ENCODE peak calls at places on chromosomes 6 and 20, in eight cellular contexts. R is HCT116, N is K562, A is endothelial cell of umbilical vein, L is A549, D is GM12878, Y is H1, E is HepG2. M is an unnamed sample.

GRCh38 chr20:56697476-56697875 is 68.4 kb downstream of the TFAP2C start:
- DNase-seq in R (no peak), N (no peak), A (no peak), L (no peak), D (no peak), Y (no peak), E (no peak), M (no peak)

GRCh38 chr6:10395171-10395945 is 19.5 kb downstream of the TFAP2A start:
- DNase-seq in R (no peak), N (no peak), A (no peak), L (no peak), D (no peak), Y (no peak), E (no peak), M (no peak)

GRCh38 chr6:87826376-87826775 is 124.3 kb upstream of the AKIRIN2 start:
- DNase-seq in R (no peak), N (no peak), A (no peak), L (no peak), D (no peak), Y (no peak), E (peak; percentile 75), M (no peak)

GRCh38 chr20:38190936-38191371 is 25.9 kb upstream of the TGM2 start:
- DNase-seq in R (no peak), N (no peak), A (no peak), L (no peak), D (no peak), Y (no peak), E (no peak), M (no peak)

GRCh38 chr6:31202259-31203166 is 32.0 kb upstream of the POU5F1 start:
- DNase-seq in R (no peak), N (no peak), A (peak; percentile 40), L (no peak), D (no peak), Y (no peak), E (no peak), M (no peak)

GRCh38 chr6:53361549-53362031 is 12.8 kb upstream of the ELOVL5 start:
- DNase-seq in R (no peak), N (no peak), A (peak; percentile 35), L (peak; percentile 27), D (peak; percentile 63), Y (no peak), E (no peak), M (no peak)

GRCh38 chr6:143141442-143141841 is 80.8 kb downstream of the AIG1 start:
- DNase-seq in R (no peak), N (no peak), A (no peak), L (no peak), D (no peak), Y (no peak), E (no peak), M (no peak)

GRCh38 chr6:1858191-1858590 is 248.5 kb downstream of the FOXC1 start:
- DNase-seq in R (no peak), N (no peak), A (no peak), L (no peak), D (no peak), Y (no peak), E (no peak), M (no peak)

GRCh38 chr6:160790028-160790792 is 88.2 kb downstream of the PLG start:
- DNase-seq in R (peak; percentile 19), N (peak; percentile 23), A (no peak), L (no peak), D (no peak), Y (peak; percentile 7), E (no peak), M (no peak)

GRCh38 chr6:53513056-53513455 is 31.8 kb downstream of the GCLC start:
- DNase-seq in R (no peak), N (no peak), A (no peak), L (no peak), D (no peak), Y (no peak), E (no peak), M (no peak)

GRCh38 chr6:106104941-106105340 is 18.8 kb downstream of the PRDM1 start:
- DNase-seq in R (no peak), N (no peak), A (no peak), L (no peak), D (no peak), Y (no peak), E (no peak), M (no peak)
- H3K4me3 ChIP-seq in R (no peak overlapping the region), N (no peak overlapping the region), A (no peak overlapping the region), L (no peak overlapping the region), D (no peak overlapping the region), Y (no peak overlapping the region), E (no peak overlapping the region), M (no peak overlapping the region)

GRCh38 chr20:44039147-44039546 is 124.5 kb downstream of the TOX2 start:
- DNase-seq in R (no peak), N (no peak), A (no peak), L (no peak), D (no peak), Y (no peak), E (no peak), M (no peak)
- TF ChIP-seq MAX in R (no peak), N (no peak), A (no peak), L (no peak), D (no peak), Y (no peak), E (no peak), M (no peak)

DNA sequence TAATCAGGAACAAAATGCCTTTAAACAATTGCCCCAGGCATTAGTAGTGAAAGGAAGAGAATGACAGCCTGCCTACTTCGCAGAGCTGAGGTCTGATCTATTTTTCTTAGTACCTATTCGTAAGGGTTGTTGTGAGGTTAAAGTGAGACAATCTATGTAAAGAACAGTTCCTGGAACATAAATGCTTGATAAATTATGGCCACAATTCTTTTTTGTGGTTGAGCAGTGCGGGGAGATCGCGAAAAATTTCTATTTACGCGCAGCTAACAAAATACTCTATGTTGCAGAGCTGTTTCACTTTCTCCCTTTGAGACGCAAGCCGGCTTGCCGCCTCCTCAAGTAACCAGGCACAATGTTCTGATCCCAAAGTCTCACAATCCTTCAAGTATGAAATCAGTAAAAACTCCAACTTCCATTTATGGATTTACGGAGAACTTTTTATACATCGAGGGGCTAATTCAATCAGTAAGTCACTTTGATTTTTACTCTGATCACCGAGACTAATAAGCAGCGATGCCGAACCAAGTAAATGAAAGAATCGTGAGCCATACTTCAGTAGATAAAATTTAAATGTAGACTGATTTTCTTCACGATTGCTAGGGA is 839 bp upstream of the PNRC1 start:
- DNase-seq in R (no peak), N (no peak), A (peak; percentile 87), L (no peak), D (no peak), Y (no peak), E (no peak), M (peak; percentile 73)
- TF ChIP-seq POLR2A in R (no peak), N (no peak), A (peak; percentile 44), L (no peak), D (no peak), Y (no peak), E (no peak), M (no peak)

GRCh38 chr20:45969712-45970634 is 2.0 kb downstream of the ZNF335 start:
- DNase-seq in R (peak; percentile 66), N (no peak), A (peak; percentile 43), L (peak; percentile 76), D (no peak), Y (no peak), E (peak; percentile 86), M (peak; percentile 85)
- H3K4me3 ChIP-seq in R (peak overlapping the region; percentile 97), N (peak overlapping the region; percentile 82), A (peak overlapping the region; percentile 79), L (peak overlapping the region; percentile 95), D (peak overlapping the region; percentile 81), Y (no peak overlapping the region), E (no peak overlapping the region), M (peak overlapping the region; percentile 97)

DNA sequence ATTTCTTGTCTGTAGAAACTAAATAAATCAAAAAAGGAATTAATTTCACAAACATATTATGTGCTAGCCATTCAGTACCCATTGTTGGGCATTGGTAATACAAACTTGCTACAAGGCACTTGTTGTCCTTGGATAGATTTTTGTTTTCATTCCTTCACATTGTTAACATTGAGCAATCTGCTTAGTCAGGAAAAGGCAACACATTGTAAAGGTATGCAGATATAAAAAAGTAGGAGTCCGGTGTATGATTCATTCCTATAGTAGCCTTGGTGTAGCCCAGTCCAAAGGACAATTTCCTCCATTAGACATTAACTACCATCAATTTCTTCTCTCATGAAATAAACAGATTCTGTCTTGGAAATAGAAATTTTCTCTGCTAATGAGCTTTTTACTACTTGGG is 369.2 kb upstream of the CITED2 start:
- DNase-seq in R (peak; percentile 10), N (no peak), A (peak; percentile 94), L (peak; percentile 73), D (no peak), Y (no peak), E (peak; percentile 64), M (no peak)
- TF ChIP-seq MAX in R (no peak), N (no peak), A (no peak), L (no peak), D (no peak), Y (no peak), E (no peak), M (no peak)

GRCh38 chr20:45933231-45934045 is 1.0 kb upstream of the PCIF1 start:
- DNase-seq in R (peak; percentile 66), N (peak; percentile 66), A (peak; percentile 67), L (peak; percentile 86), D (peak; percentile 38), Y (peak; percentile 79), E (peak; percentile 95), M (peak; percentile 91)
- TF ChIP-seq POLR2A in R (no peak), N (no peak), A (no peak), L (peak; percentile 50), D (no peak), Y (peak; percentile 52), E (peak; percentile 82), M (no peak)

DNA sequence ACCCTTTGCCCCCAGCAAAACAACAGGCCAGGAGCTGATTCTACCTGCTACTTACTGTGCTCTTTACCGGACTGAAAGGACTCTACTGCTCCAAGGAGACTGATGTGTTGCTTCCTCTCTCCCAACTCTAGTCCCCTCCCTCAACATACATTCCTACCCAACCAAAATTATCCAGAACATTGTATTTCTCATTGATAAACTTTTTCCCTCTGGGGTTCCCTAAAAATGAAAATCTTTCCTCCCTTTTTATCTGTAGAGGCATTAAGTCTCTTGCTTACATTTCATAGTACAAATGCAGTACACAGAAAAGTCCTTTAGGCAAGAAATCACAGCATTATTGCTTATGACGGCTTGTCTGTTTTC is 940 bp upstream of the HS3ST5 start:
- DNase-seq in R (no peak), N (no peak), A (no peak), L (no peak), D (no peak), Y (no peak), E (no peak), M (no peak)
- H3K4me3 ChIP-seq in R (no peak overlapping the region), N (no peak overlapping the region), A (no peak overlapping the region), L (peak overlapping the region; percentile 51), D (no peak overlapping the region), Y (peak overlapping the region; percentile 98), E (peak overlapping the region; percentile 61), M (no peak overlapping the region)